ENCODE peak calls at places on chromosomes 5 and 9, in six cellular contexts. C is H1, B is SK-N-SH, U is HepG2, Q is GM12878, H is K562. T is an unnamed sample. For H3K36me3, the result is how much of the 10 kb centered on the place peaks cover.

GRCh38 chr5:32332971-32333370 is 20.2 kb upstream of the MTMR12 start:
- DNase-seq in U (no peak), B (no peak), H (no peak), Q (no peak), C (no peak), T (no peak)

GRCh38 chr5:98179791-98180755 is 593.4 kb upstream of the RGMB start:
- DNase-seq in Q (no peak), C (no peak), U (no peak), H (no peak), B (no peak), T (no peak)

GRCh38 chr5:142686210-142686734 is 382 bp upstream of the FGF1 start:
- DNase-seq in Q (no peak), B (peak), U (peak), C (no peak), H (no peak), T (no peak)

GRCh38 chr9:12778389-12778788 is 3.6 kb downstream of the LURAP1L start:
- DNase-seq in Q (no peak), C (no peak), B (no peak), H (no peak), U (no peak), T (no peak)

GRCh38 chr5:144328980-144329379 is 158.3 kb downstream of the KCTD16 start:
- DNase-seq in B (no peak), Q (no peak), H (no peak), C (no peak), U (no peak), T (no peak)

GRCh38 chr9:104748359-104749031 is 1.0 kb downstream of the NIPSNAP3A start:
- DNase-seq in B (peak), C (no peak), Q (no peak), U (peak), H (peak), T (no peak)

GRCh38 chr5:172417983-172418630 is 36.2 kb downstream of the SH3PXD2B start:
- DNase-seq in B (no peak), H (no peak), C (no peak), U (peak), Q (no peak), T (no peak)

GRCh38 chr9:90846770-90847419 is 45.3 kb downstream of the SYK start:
- DNase-seq in B (no peak), U (no peak), C (no peak), Q (no peak), H (no peak), T (no peak)

GRCh38 chr9:35002623-35003022 is 13.1 kb downstream of the DNAJB5 start:
- DNase-seq in C (no peak), H (no peak), Q (no peak), B (peak), U (no peak), T (no peak)

GRCh38 chr9:38068616-38068865 is 486 bp downstream of the SHB start:
- DNase-seq in Q (no peak), U (no peak), B (peak), C (no peak), H (peak), T (no peak)

GRCh38 chr5:67496051-67496450 is 299.5 kb upstream of the CD180 start:
- DNase-seq in U (no peak), C (no peak), H (no peak), B (no peak), Q (no peak), T (no peak)

GRCh38 chr5:35852084-35852734 is 4.5 kb upstream of the IL7R start:
- DNase-seq in H (no peak), U (no peak), C (no peak), Q (peak), B (peak), T (no peak)

GRCh38 chr5:176660860-176661641 is 13.8 kb downstream of the TSPAN17 start:
- DNase-seq in Q (peak), C (peak), B (peak), H (peak), U (peak), T (peak)

GRCh38 chr9:136147890-136148714 is 29.4 kb upstream of the TMEM250 start:
- DNase-seq in H (no peak), B (no peak), C (no peak), U (no peak), Q (no peak), T (no peak)

GRCh38 chr5:96348536-96348935 is 84.5 kb downstream of the PCSK1 start:
- DNase-seq in H (no peak), U (no peak), C (no peak), Q (no peak), B (no peak), T (no peak)

GRCh38 chr5:65359981-65360380 is 121.7 kb downstream of the ADAMTS6 start:
- DNase-seq in B (no peak), U (no peak), Q (no peak), C (no peak), H (no peak), T (no peak)

GRCh38 chr5:142664634-142665033 is 21.3 kb downstream of the FGF1 start:
- DNase-seq in Q (no peak), U (no peak), C (no peak), B (no peak), H (no peak), T (no peak)

GRCh38 chr5:173329370-173330150 is 1.3 kb upstream of the STC2 start:
- DNase-seq in H (no peak), Q (peak), C (peak), B (peak), U (peak), T (peak)

GRCh38 chr5:172420215-172420934 is 34.0 kb downstream of the SH3PXD2B start:
- DNase-seq in H (peak), B (no peak), Q (no peak), C (peak), U (peak), T (peak)

GRCh38 chr9:124077915-124078572 is 66.5 kb downstream of the LHX2 start:
- DNase-seq in H (no peak), C (no peak), U (peak), Q (no peak), B (no peak), T (peak)

GRCh38 chr9:131282688-131283422 is 6.5 kb upstream of the FAM78A start:
- DNase-seq in H (peak), Q (no peak), B (peak), U (no peak), C (peak), T (no peak)

GRCh38 chr5:4640793-4641192 is 499.3 kb upstream of the ADAMTS16 start:
- DNase-seq in U (no peak), H (peak), C (no peak), Q (no peak), B (no peak), T (no peak)

DNA sequence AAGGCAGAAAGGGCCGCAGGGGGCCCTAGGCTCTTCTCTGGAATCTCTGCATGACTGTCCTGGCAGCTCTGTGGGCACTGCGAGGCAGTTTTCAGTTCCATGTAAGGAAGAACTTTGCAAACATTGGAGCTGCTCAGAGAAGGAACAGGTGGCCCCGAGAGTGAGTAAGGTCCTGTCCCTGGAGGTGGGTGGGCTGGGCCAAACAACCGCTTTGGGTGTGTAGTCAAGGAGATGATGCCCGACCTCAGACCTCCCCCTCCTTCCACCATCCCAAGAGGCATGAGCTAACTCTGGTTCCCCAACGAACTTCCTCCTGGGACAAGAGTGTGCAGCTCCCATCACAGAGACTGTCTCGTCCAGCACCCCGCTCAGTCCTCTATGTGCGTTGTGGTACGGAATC is 20.5 kb downstream of the CSF1R start:
- DNase-seq in H (no peak), U (no peak), Q (no peak), B (no peak), C (no peak), T (no peak)
- TF ChIP-seq JUND in H (no peak), U (no peak), Q (no peak), B (no peak), C (no peak), T (no peak)

DNA sequence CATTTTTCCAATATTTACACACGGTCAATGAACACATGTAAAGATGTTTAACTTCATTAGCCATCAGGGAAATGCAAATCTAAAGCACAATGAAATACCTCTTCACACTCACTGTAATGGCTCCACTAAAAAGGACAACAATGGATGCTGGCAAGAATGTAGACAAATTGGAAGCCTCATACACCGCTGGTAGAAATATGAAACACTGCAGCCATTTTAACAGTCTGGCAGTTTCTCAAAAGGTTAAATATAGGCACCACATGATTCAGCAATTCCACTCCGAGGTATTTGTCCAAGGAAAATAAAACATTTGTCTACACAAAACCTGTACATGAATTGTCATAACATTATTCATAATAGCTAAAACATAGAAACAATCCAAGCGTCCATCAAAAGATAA is 20.0 kb downstream of the RNF145 start:
- DNase-seq in C (no peak), H (no peak), U (no peak), B (no peak), Q (no peak), T (no peak)
- H3K36me3 ChIP-seq in C (under half), H (half or more), U (under half), B (under half), Q (under half), T (under half)

DNA sequence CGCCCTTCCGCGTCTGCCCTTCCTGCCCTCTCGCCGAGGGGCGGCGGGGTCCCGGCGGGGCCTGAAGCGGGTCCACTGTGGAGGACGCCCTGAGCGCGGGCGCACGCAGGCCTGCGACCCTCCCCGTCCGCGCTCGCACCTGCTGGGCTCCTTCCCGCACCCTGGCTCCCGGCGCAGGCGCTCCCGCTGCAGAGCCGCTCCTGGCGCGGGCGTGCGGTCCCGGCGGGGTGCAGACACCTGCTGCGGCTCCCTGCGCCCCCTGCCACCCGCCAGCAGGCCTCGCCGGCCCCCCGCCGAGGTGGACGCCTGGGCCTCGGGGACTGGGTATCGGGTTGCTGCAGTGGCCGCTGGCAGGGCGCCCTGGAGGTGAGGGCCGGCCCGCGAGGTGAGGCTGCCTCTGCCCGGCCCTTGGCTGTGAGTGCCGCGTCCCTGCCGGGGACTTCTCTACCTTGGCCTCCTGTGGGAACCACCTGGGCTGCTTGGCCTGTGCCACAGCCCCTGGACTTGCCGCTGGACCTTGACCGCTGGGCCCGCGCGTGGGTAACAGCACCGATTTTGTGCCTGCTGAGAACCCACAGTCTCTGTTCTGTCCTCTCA is 617 bp downstream of the ARRDC1 start:
- DNase-seq in U (no peak), C (no peak), Q (no peak), H (no peak), B (peak), T (no peak)
- TF ChIP-seq MAX in U (peak), C (no peak), Q (no peak), H (no peak), B (no peak), T (no peak)

GRCh38 chr5:132096904-132097303 is 23.3 kb downstream of the CSF2 start:
- DNase-seq in C (no peak), H (no peak), B (no peak), Q (no peak), U (no peak), T (no peak)

GRCh38 chr5:132095745-132096084 is 22.1 kb downstream of the CSF2 start:
- DNase-seq in B (no peak), U (no peak), Q (no peak), C (no peak), H (no peak), T (no peak)

GRCh38 chr5:132095077-132095744 is 21.6 kb downstream of the CSF2 start:
- DNase-seq in U (no peak), B (no peak), Q (no peak), H (no peak), C (no peak), T (no peak)

GRCh38 chr5:132093310-132093709 is 19.7 kb downstream of the CSF2 start:
- DNase-seq in Q (no peak), B (no peak), U (no peak), C (no peak), H (no peak), T (no peak)

GRCh38 chr5:132094393-132095076 is 20.9 kb downstream of the CSF2 start:
- DNase-seq in Q (no peak), C (no peak), U (peak), B (no peak), H (no peak), T (no peak)
- TF ChIP-seq JUND in Q (no peak), C (no peak), U (no peak), B (peak), H (no peak), T (no peak)

GRCh38 chr5:74991522-74991921 is 60.8 kb downstream of the GCNT4 start:
- DNase-seq in Q (no peak), C (no peak), H (no peak), U (no peak), B (no peak), T (no peak)

GRCh38 chr5:74992791-74993190 is 59.6 kb downstream of the GCNT4 start:
- DNase-seq in H (no peak), C (no peak), Q (no peak), U (no peak), B (no peak), T (no peak)

GRCh38 chr5:74993743-74994142 is 58.6 kb downstream of the GCNT4 start:
- DNase-seq in Q (no peak), C (no peak), U (no peak), H (no peak), B (no peak), T (no peak)

GRCh38 chr5:74994791-74995190 is 57.6 kb downstream of the GCNT4 start:
- DNase-seq in B (no peak), U (no peak), Q (no peak), H (no peak), C (no peak), T (no peak)

GRCh38 chr5:74995931-74996330 is 56.4 kb downstream of the GCNT4 start:
- DNase-seq in U (no peak), C (no peak), H (no peak), B (no peak), Q (no peak), T (no peak)
- H3K36me3 ChIP-seq in U (under half), C (under half), H (under half), B (under half), Q (under half), T (under half)

T was measured in HCT116.